ENCODE peak calls at places on chromosomes 6 and 20, in four cellular contexts. M is HEK293T, F is K562, D is HepG2. R is an unnamed sample.

GRCh38 chr6:14754636-14755513 is 491.0 kb upstream of the JARID2 start:
- DNase-seq in M (no peak), F (no peak), D (no peak), R (no peak)

GRCh38 chr20:38145094-38146075 is 19.7 kb downstream of the TGM2 start:
- DNase-seq in M (no peak), F (no peak), D (peak; percentile 45), R (no peak)

GRCh38 chr20:14582855-14583254 is 245.4 kb upstream of the FLRT3 start:
- DNase-seq in M (no peak), F (no peak), D (no peak), R (no peak)

GRCh38 chr6:39322306-39322850 is at the start of gene KCNK16:
- DNase-seq in M (no peak), F (no peak), D (no peak), R (no peak)

GRCh38 chr20:58888103-58888502 is 35.6 kb downstream of the GNAS start:
- DNase-seq in M (no peak), F (no peak), D (no peak), R (no peak)

GRCh38 chr20:45036044-45036755 is 64.7 kb downstream of the KCNS1 start:
- DNase-seq in M (no peak), F (peak; percentile 61), D (peak; percentile 23), R (no peak)

GRCh38 chr6:111771084-111771411 is 102.2 kb downstream of the FYN start:
- DNase-seq in M (no peak), F (no peak), D (no peak), R (no peak)

GRCh38 chr6:155472886-155473285 is 17.2 kb upstream of the NOX3 start:
- DNase-seq in M (no peak), F (no peak), D (no peak), R (no peak)

GRCh38 chr6:168377481-168377850 is 57.9 kb upstream of the DACT2 start:
- DNase-seq in M (no peak), F (peak; percentile 6), D (no peak), R (no peak)

GRCh38 chr6:138004423-138005287 is 102.6 kb downstream of the PERP start:
- DNase-seq in M (peak; percentile 43), F (peak; percentile 69), D (peak; percentile 35), R (peak; percentile 28)

GRCh38 chr6:159977242-159978214 is 8.6 kb downstream of the IGF2R start:
- DNase-seq in M (no peak), F (peak; percentile 72), D (no peak), R (no peak)

GRCh38 chr6:21199246-21199645 is 394.3 kb upstream of the SOX4 start:
- DNase-seq in M (no peak), F (no peak), D (no peak), R (no peak)

GRCh38 chr20:17520583-17520982 is 10.6 kb downstream of the BFSP1 start:
- DNase-seq in M (no peak), F (no peak), D (no peak), R (no peak)

GRCh38 chr6:109235639-109236038 is 140.3 kb downstream of the CEP57L1 start:
- DNase-seq in M (no peak), F (no peak), D (no peak), R (no peak)

GRCh38 chr6:15148356-15149058 is 97.4 kb upstream of the JARID2 start:
- DNase-seq in M (peak; percentile 67), F (no peak), D (peak; percentile 74), R (no peak)

GRCh38 chr20:44594730-44595129 is 12.4 kb downstream of the PKIG start:
- DNase-seq in M (no peak), F (peak; percentile 77), D (no peak), R (no peak)

GRCh38 chr6:163710552-163710951 is 296.0 kb downstream of the QKI start:
- DNase-seq in M (no peak), F (peak; percentile 66), D (no peak), R (no peak)

GRCh38 chr6:87155920-87156600 is 695 bp downstream of the ZNF292 start:
- DNase-seq in M (peak; percentile 53), F (peak; percentile 74), D (peak; percentile 39), R (no peak)

GRCh38 chr20:39939241-39939865 is 749.7 kb downstream of the MAFB start:
- DNase-seq in M (no peak), F (no peak), D (no peak), R (no peak)

GRCh38 chr6:170177383-170178265 is 113.3 kb downstream of the DLL1 start:
- DNase-seq in M (peak; percentile 54), F (no peak), D (no peak), R (no peak)

GRCh38 chr20:36093025-36093803 is 61.3 kb upstream of the EPB41L1 start:
- DNase-seq in M (no peak), F (no peak), D (no peak), R (no peak)

GRCh38 chr6:142867355-142867801 is 77.6 kb downstream of the HIVEP2 start:
- DNase-seq in M (no peak), F (no peak), D (no peak), R (no peak)

GRCh38 chr6:45483501-45483900 is 105.8 kb upstream of the SUPT3H start:
- DNase-seq in M (no peak), F (no peak), D (no peak), R (no peak)

GRCh38 chr20:63667858-63668257 is 9.7 kb downstream of the RTEL1 start:
- DNase-seq in M (no peak), F (no peak), D (no peak), R (no peak)

GRCh38 chr20:43914697-43915208 is at the start of gene TOX2:
- DNase-seq in M (peak; percentile 84), F (peak; percentile 25), D (no peak), R (no peak)

GRCh38 chr6:34236423-34237315 is at the start of gene HMGA1:
- DNase-seq in M (peak; percentile 92), F (peak; percentile 98), D (peak; percentile 81), R (peak; percentile 51)

GRCh38 chr6:40336986-40337780 is 250.0 kb downstream of the LRFN2 start:
- DNase-seq in M (no peak), F (no peak), D (no peak), R (no peak)

GRCh38 chr6:156719720-156720563 is 57.2 kb upstream of the ARID1B start:
- DNase-seq in M (no peak), F (peak; percentile 97), D (peak; percentile 91), R (peak; percentile 65)

GRCh38 chr20:41304413-41305079 is 13.0 kb downstream of the ZHX3 start:
- DNase-seq in M (no peak), F (no peak), D (no peak), R (no peak)

GRCh38 chr20:11917663-11918062 is at the start of gene BTBD3:
- DNase-seq in M (no peak), F (peak; percentile 1), D (no peak), R (no peak)
- TF ChIP-seq FOXK2 in M (no peak), F (no peak), D (no peak), R (no peak)

GRCh38 chr6:150492507-150492906 is 107.2 kb upstream of the PLEKHG1 start:
- DNase-seq in M (no peak), F (peak; percentile 37), D (no peak), R (no peak)

GRCh38 chr6:150494236-150494635 is 105.4 kb upstream of the PLEKHG1 start:
- DNase-seq in M (no peak), F (no peak), D (no peak), R (no peak)

GRCh38 chr6:150491796-150492142 is 107.9 kb upstream of the PLEKHG1 start:
- DNase-seq in M (no peak), F (no peak), D (no peak), R (no peak)

GRCh38 chr6:150491131-150491795 is 108.4 kb upstream of the PLEKHG1 start:
- DNase-seq in M (no peak), F (no peak), D (no peak), R (peak; percentile 24)

DNA sequence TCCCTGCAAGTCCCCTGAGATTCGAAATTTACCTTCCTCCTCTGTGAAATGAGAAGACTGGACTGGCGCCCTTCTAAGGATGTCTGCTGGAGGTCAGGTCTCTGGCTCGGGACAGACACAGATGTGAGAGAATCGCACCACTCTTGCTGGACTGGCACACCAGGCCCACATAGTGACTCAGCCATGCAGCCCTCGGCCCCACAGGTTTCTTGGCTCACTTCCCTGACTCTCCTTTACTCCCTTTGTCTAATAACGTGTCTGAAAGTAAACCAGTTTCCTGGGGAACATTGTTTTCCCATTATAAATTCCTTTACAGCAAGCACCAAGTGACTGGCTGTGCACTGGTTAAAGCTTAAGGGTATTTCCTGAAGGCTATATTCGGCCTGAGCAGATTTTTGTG is 106.7 kb upstream of the PLEKHG1 start:
- DNase-seq in M (no peak), F (no peak), D (no peak), R (no peak)
- TF ChIP-seq FOXK2 in M (no peak), F (no peak), D (no peak), R (no peak)

GRCh38 chr6:106287215-106287614 is 38.3 kb downstream of the ATG5 start:
- DNase-seq in M (no peak), F (peak; percentile 28), D (no peak), R (no peak)
- TF ChIP-seq FOXK2 in M (no peak), F (no peak), D (no peak), R (no peak)

GRCh38 chr6:30169658-30170614 is 6.6 kb downstream of the TRIM15 start:
- DNase-seq in M (peak; percentile 65), F (peak; percentile 59), D (peak; percentile 68), R (peak; percentile 20)

GRCh38 chr6:30163918-30164654 is 740 bp downstream of the TRIM15 start:
- DNase-seq in M (no peak), F (no peak), D (no peak), R (no peak)

GRCh38 chr6:30163090-30163917 is at the start of gene TRIM15:
- DNase-seq in M (no peak), F (peak; percentile 29), D (peak; percentile 90), R (no peak)

GRCh38 chr6:30164714-30165113 is 1.4 kb downstream of the TRIM15 start:
- DNase-seq in M (no peak), F (no peak), D (no peak), R (no peak)

DNA sequence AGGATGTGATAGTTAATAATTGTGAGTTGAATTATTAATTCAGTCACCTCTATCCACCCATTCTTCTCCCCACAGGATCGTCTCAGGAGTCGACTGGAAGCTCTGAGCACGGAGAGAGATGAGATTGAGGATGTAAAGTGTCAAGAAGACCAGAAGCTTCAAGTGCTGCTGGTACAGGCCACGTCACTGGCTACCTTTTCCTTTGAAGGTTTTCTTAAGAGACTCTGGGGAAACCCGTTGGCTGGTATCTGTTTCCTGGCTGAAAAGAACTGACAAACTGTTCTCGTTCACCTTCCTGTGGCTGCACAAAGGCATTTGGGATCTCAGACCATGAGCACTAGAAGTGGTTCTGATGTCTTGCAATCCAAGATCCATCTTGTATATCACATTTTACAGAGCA is 3.8 kb downstream of the TRIM15 start:
- DNase-seq in M (no peak), F (no peak), D (no peak), R (no peak)
- TF ChIP-seq FOXK2 in M (no peak), F (no peak), D (no peak), R (no peak)

GRCh38 chr6:151723152-151723551 is 84.3 kb upstream of the ESR1 start:
- DNase-seq in M (no peak), F (no peak), D (no peak), R (no peak)
- TF ChIP-seq FOXK2 in M (no peak), F (no peak), D (no peak), R (no peak)

DNA sequence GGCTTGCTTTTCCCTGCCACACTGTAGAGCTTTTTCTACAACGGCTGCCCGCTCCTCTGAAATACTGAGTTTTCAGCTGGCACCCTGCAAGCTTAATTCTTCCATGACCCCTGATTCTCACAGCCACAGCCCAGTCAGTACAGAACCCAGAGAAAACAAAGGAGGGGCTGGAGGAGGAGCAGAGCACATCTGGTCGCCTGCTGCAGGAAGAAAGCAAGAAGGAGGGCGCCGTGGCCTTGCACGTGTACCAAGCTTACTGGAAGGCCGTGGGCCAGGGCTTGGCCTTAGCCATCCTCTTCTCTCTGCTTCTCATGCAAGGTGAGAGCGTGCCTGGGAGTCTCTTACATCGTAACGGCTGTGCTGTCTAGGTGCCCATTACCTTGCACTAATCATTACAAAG is 11.3 kb downstream of the DLK2 start:
- DNase-seq in M (no peak), F (no peak), D (no peak), R (no peak)
- TF ChIP-seq FOXK2 in M (no peak), F (no peak), D (no peak), R (no peak)